ENCODE peak calls at places on chromosomes 1 and 21, in five cellular contexts. Q is neural crest cell, X is NCI-H187, V is psoas muscle, C is CD14-positive monocyte. I is an unnamed sample.

GRCh38 chr21:25107708-25108107 is 499.6 kb downstream of the MRPL39 start:
- DNase-seq in C (no peak), V (no peak), X (no peak), Q (no peak), I (no peak)

GRCh38 chr1:92043621-92044020 is 13.8 kb downstream of the EPHX4 start:
- DNase-seq in Q (no peak), V (no peak), X (no peak), C (no peak), I (no peak)

GRCh38 chr1:3050603-3051002 is 18.4 kb upstream of the PRDM16 start:
- DNase-seq in Q (no peak), X (no peak), C (peak), V (no peak), I (no peak)

GRCh38 chr21:44517175-44517899 is 22.7 kb downstream of the KRTAP10-1 start:
- DNase-seq in V (peak), Q (no peak), X (no peak), C (no peak), I (no peak)

GRCh38 chr1:2920421-2921015 is 100.7 kb upstream of the ACTRT2 start:
- DNase-seq in V (no peak), C (no peak), X (no peak), Q (no peak), I (no peak)

GRCh38 chr1:212652609-212653008 is 44.0 kb downstream of the ATF3 start:
- DNase-seq in Q (no peak), X (no peak), V (no peak), C (no peak), I (no peak)

GRCh38 chr1:13965770-13966398 is 265.9 kb downstream of the PRDM2 start:
- DNase-seq in X (no peak), Q (peak), C (no peak), V (peak), I (peak)

GRCh38 chr1:162003061-162003824 is 20.4 kb downstream of the OLFML2B start:
- DNase-seq in V (peak), Q (no peak), X (no peak), C (no peak), I (no peak)

GRCh38 chr21:15706686-15707085 is 23.1 kb upstream of the USP25 start:
- DNase-seq in X (no peak), V (no peak), C (no peak), Q (no peak), I (no peak)

GRCh38 chr1:32754282-32755097 is 51.9 kb upstream of the SYNC start:
- DNase-seq in V (peak), X (no peak), Q (peak), C (no peak), I (no peak)

GRCh38 chr21:15517394-15517793 is 212.4 kb upstream of the USP25 start:
- DNase-seq in Q (no peak), C (no peak), X (no peak), V (no peak), I (no peak)

GRCh38 chr1:89047734-89048133 is 17.3 kb downstream of the GBP1 start:
- DNase-seq in Q (no peak), C (no peak), X (no peak), V (no peak), I (no peak)

GRCh38 chr1:116067564-116067887 is 43.7 kb upstream of the MAB21L3 start:
- DNase-seq in C (no peak), X (no peak), V (peak), Q (no peak), I (no peak)

GRCh38 chr1:3688356-3688755 is 36.0 kb downstream of the TP73 start:
- DNase-seq in V (no peak), X (no peak), Q (no peak), C (no peak), I (no peak)

GRCh38 chr1:158019177-158019868 is 25.9 kb downstream of the KIRREL1 start:
- DNase-seq in C (no peak), V (no peak), X (no peak), Q (no peak), I (no peak)

GRCh38 chr1:55833452-55834160 is 618.4 kb upstream of the USP24 start:
- DNase-seq in C (no peak), V (no peak), Q (no peak), X (no peak), I (no peak)

GRCh38 chr1:222552882-222553281 is 5.0 kb upstream of the HHIPL2 start:
- DNase-seq in C (no peak), X (no peak), Q (no peak), V (no peak), I (no peak)

GRCh38 chr1:23020731-23021130 is 1.5 kb downstream of the KDM1A start:
- DNase-seq in C (no peak), X (no peak), Q (no peak), V (no peak), I (no peak)

GRCh38 chr1:216815239-216815955 is 92.2 kb upstream of the ESRRG start:
- DNase-seq in V (peak), Q (no peak), C (no peak), X (peak), I (no peak)

GRCh38 chr1:160070243-160071163 is 543 bp upstream of the KCNJ10 start:
- DNase-seq in V (peak), Q (peak), X (no peak), C (peak), I (no peak)

GRCh38 chr1:31768939-31769704 is 5.0 kb upstream of the ADGRB2 start:
- DNase-seq in V (peak), Q (no peak), X (no peak), C (no peak), I (no peak)

GRCh38 chr1:42971848-42972291 is 13.2 kb upstream of the SLC2A1 start:
- DNase-seq in Q (no peak), C (no peak), X (no peak), V (no peak), I (no peak)

GRCh38 chr1:163250382-163250974 is 47.8 kb upstream of the RGS5 start:
- DNase-seq in Q (no peak), C (no peak), X (no peak), V (no peak), I (no peak)

GRCh38 chr21:35850029-35850428 is 210.3 kb downstream of the SETD4 start:
- DNase-seq in Q (no peak), X (no peak), V (no peak), C (no peak), I (no peak)

GRCh38 chr1:192763243-192763642 is 45.6 kb upstream of the RGS2 start:
- DNase-seq in Q (no peak), C (no peak), V (no peak), X (no peak), I (no peak)

GRCh38 chr21:46084041-46084561 is 13.8 kb upstream of the COL6A2 start:
- DNase-seq in Q (no peak), C (no peak), V (peak), X (no peak), I (no peak)

GRCh38 chr1:161119017-161119378 is 1.1 kb downstream of the NIT1 start:
- DNase-seq in C (no peak), Q (no peak), V (peak), X (no peak), I (no peak)

GRCh38 chr21:46438241-46438640 is 20.4 kb upstream of the DIP2A start:
- DNase-seq in C (no peak), X (no peak), V (peak), Q (no peak), I (no peak)

GRCh38 chr1:82931051-82931450 is 1067.9 kb downstream of the TTLL7 start:
- DNase-seq in V (no peak), C (no peak), Q (no peak), X (no peak), I (no peak)

GRCh38 chr1:171852273-171852672 is 11.0 kb downstream of the DNM3 start:
- DNase-seq in Q (no peak), X (no peak), V (no peak), C (no peak), I (no peak)

GRCh38 chr1:30054126-30054525 is 669.3 kb downstream of the MATN1 start:
- DNase-seq in Q (no peak), C (no peak), V (no peak), X (no peak), I (no peak)

GRCh38 chr21:44568261-44568660 is 5.3 kb upstream of the KRTAP10-4 start:
- DNase-seq in Q (no peak), X (no peak), C (no peak), V (no peak), I (no peak)

GRCh38 chr1:19045898-19046889 is 89.7 kb upstream of the IFFO2 start:
- DNase-seq in V (no peak), X (no peak), Q (no peak), C (peak), I (no peak)

GRCh38 chr1:231189683-231190270 is 27.9 kb downstream of the TRIM67 start:
- DNase-seq in C (no peak), X (no peak), Q (no peak), V (no peak), I (no peak)

GRCh38 chr1:184790642-184791041 is 36.0 kb upstream of the EDEM3 start:
- DNase-seq in Q (no peak), X (no peak), C (no peak), V (no peak), I (peak)

GRCh38 chr1:29900086-29900485 is 663.8 kb downstream of the PTPRU start:
- DNase-seq in C (no peak), V (no peak), X (no peak), Q (no peak), I (no peak)

GRCh38 chr1:18946550-18947381 is 9.7 kb downstream of the IFFO2 start:
- DNase-seq in Q (no peak), C (no peak), V (no peak), X (no peak), I (no peak)

GRCh38 chr1:55718758-55719671 is 503.9 kb upstream of the USP24 start:
- DNase-seq in V (peak), Q (no peak), X (no peak), C (no peak), I (no peak)

GRCh38 chr1:150995896-150996295 is 10.8 kb downstream of the MINDY1 start:
- DNase-seq in Q (peak), V (peak), X (no peak), C (no peak), I (no peak)

I was measured in NCI-H1417 treated with DMSO at 0.1 percent for 48 hours.